ENCODE peak calls at places on chromosomes 13 and 19, in ten cellular contexts. R, X, S, U, A, W, Z, C, G and J are unnamed samples.

GRCh38 chr13:89554801-89555200 is 1792.7 kb upstream of the MIR17HG start:
- DNase-seq in U (no peak), X (no peak), Z (no peak), C (no peak), A (no peak), W (no peak), R (no peak), G (no peak), S (no peak), J (peak; percentile 14)

GRCh38 chr19:40758491-40758890 is 7.5 kb downstream of the SNRPA start:
- DNase-seq in R (no peak), X (no peak), S (no peak), U (no peak), C (no peak), Z (no peak), G (no peak), W (no peak), A (no peak), J (no peak)

GRCh38 chr13:77637583-77637982 is 59.9 kb upstream of the SLAIN1 start:
- DNase-seq in W (no peak), Z (no peak), G (no peak), U (no peak), A (no peak), X (no peak), C (no peak), S (no peak), R (peak; percentile 60), J (peak; percentile 4)

GRCh38 chr19:51026554-51026831 is at the start of gene KLK11:
- DNase-seq in G (no peak), U (no peak), X (no peak), S (no peak), C (no peak), Z (no peak), A (no peak), R (no peak), W (peak; percentile 80), J (no peak)

GRCh38 chr13:21895769-21896168 is 224.9 kb downstream of the FGF9 start:
- DNase-seq in C (no peak), A (no peak), X (no peak), S (no peak), W (no peak), U (no peak), G (no peak), Z (no peak), R (no peak), J (no peak)

GRCh38 chr13:40186041-40186440 is 480.4 kb downstream of the FOXO1 start:
- DNase-seq in U (no peak), R (no peak), X (no peak), C (no peak), Z (no peak), G (no peak), S (no peak), W (no peak), A (no peak), J (no peak)

GRCh38 chr13:34967851-34968562 is 25.9 kb downstream of the NBEA start:
- DNase-seq in Z (no peak), S (no peak), U (no peak), G (no peak), R (no peak), X (no peak), A (no peak), W (peak; percentile 14), C (no peak), J (no peak)

GRCh38 chr19:52345162-52345561 is 9.1 kb downstream of the ZNF610 start:
- DNase-seq in A (no peak), C (no peak), Z (no peak), W (no peak), U (no peak), G (no peak), R (no peak), S (no peak), X (no peak), J (no peak)

GRCh38 chr19:18507021-18507726 is 14.7 kb downstream of the ELL start:
- DNase-seq in W (no peak), C (no peak), S (no peak), G (no peak), A (no peak), Z (no peak), R (no peak), X (peak; percentile 24), U (no peak), J (no peak)

GRCh38 chr19:30371960-30372824 is at the start of gene ZNF536:
- DNase-seq in A (no peak), C (no peak), G (no peak), R (no peak), U (no peak), X (no peak), S (no peak), Z (no peak), W (no peak), J (no peak)

GRCh38 chr19:2711175-2711936 is 8.9 kb upstream of the GNG7 start:
- DNase-seq in S (no peak), G (no peak), U (no peak), C (no peak), Z (peak; percentile 75), X (no peak), A (no peak), W (no peak), R (no peak), J (no peak)

GRCh38 chr13:112132619-112133018 is 65.7 kb downstream of the SOX1 start:
- DNase-seq in X (no peak), C (no peak), W (no peak), G (no peak), A (no peak), Z (no peak), S (no peak), U (no peak), R (no peak), J (no peak)

GRCh38 chr13:98453254-98453843 is 123.6 kb downstream of the STK24 start:
- DNase-seq in S (no peak), U (no peak), X (no peak), C (no peak), G (no peak), R (no peak), W (no peak), A (no peak), Z (no peak), J (no peak)

GRCh38 chr13:47413112-47413511 is 516.3 kb upstream of the HTR2A start:
- DNase-seq in R (no peak), A (no peak), G (no peak), C (no peak), S (no peak), W (no peak), Z (no peak), X (no peak), U (no peak), J (no peak)

GRCh38 chr13:102968572-102969228 is 97.5 kb downstream of the SLC10A2 start:
- DNase-seq in A (no peak), C (no peak), R (no peak), X (no peak), Z (no peak), S (no peak), G (no peak), W (no peak), U (no peak), J (peak; percentile 62)

GRCh38 chr13:60009300-60010248 is 154.2 kb downstream of the DIAPH3 start:
- DNase-seq in R (no peak), U (no peak), C (no peak), W (peak; percentile 7), X (no peak), A (no peak), Z (no peak), S (no peak), G (no peak), J (peak; percentile 41)

GRCh38 chr13:113550453-113550852 is 34.1 kb upstream of the TFDP1 start:
- DNase-seq in S (no peak), Z (no peak), A (no peak), G (no peak), C (no peak), W (no peak), X (no peak), R (no peak), U (no peak), J (no peak)